ENCODE peak calls at places on chromosome 10, in five cellular contexts. One of them, this sample, is unnamed.

GRCh38 chr10:44177610-44178009 is 207.3 kb downstream of the CXCL12 start:
- DNase-seq in AG04450: no peak
- DNase-seq in HL-60: no peak
- DNase-seq in AG09309: no peak
- DNase-seq in left ventricle myocardium inferior: no peak
- DNase-seq in this sample: no peak

GRCh38 chr10:124049484-124049883 is 43.9 kb downstream of the CHST15 start:
- DNase-seq in AG04450: no peak
- DNase-seq in HL-60: no peak
- DNase-seq in AG09309: no peak
- DNase-seq in left ventricle myocardium inferior: no peak
- DNase-seq in this sample: no peak

GRCh38 chr10:101585841-101586240 is 2.2 kb downstream of the POLL start:
- DNase-seq in AG04450: no peak
- DNase-seq in HL-60: no peak
- DNase-seq in AG09309: no peak
- DNase-seq in left ventricle myocardium inferior: no peak
- DNase-seq in this sample: no peak

GRCh38 chr10:103852856-103853255 is 2.5 kb downstream of the SH3PXD2A start:
- DNase-seq in AG04450: no peak
- DNase-seq in HL-60: peak
- DNase-seq in AG09309: no peak
- DNase-seq in left ventricle myocardium inferior: no peak
- DNase-seq in this sample: no peak

GRCh38 chr10:43228783-43229207 is 38.1 kb downstream of the RASGEF1A start:
- DNase-seq in AG04450: no peak
- DNase-seq in HL-60: no peak
- DNase-seq in AG09309: no peak
- DNase-seq in left ventricle myocardium inferior: peak
- DNase-seq in this sample: no peak

GRCh38 chr10:126262971-126263370 is 125.3 kb downstream of the ADAM12 start:
- DNase-seq in AG04450: no peak
- DNase-seq in HL-60: no peak
- DNase-seq in AG09309: no peak
- DNase-seq in left ventricle myocardium inferior: no peak
- DNase-seq in this sample: no peak

GRCh38 chr10:112797221-112797620 is 152.8 kb upstream of the TCF7L2 start:
- DNase-seq in AG04450: no peak
- DNase-seq in HL-60: no peak
- DNase-seq in AG09309: no peak
- DNase-seq in left ventricle myocardium inferior: no peak
- DNase-seq in this sample: no peak

GRCh38 chr10:124745678-124746077 is 1.5 kb upstream of the FAM53B start:
- DNase-seq in AG04450: no peak
- DNase-seq in HL-60: peak
- DNase-seq in AG09309: no peak
- DNase-seq in left ventricle myocardium inferior: no peak
- DNase-seq in this sample: no peak

GRCh38 chr10:79595510-79595909 is 15.2 kb upstream of the SFTPA1 start:
- DNase-seq in AG04450: no peak
- DNase-seq in HL-60: no peak
- DNase-seq in AG09309: no peak
- DNase-seq in left ventricle myocardium inferior: no peak
- DNase-seq in this sample: no peak

GRCh38 chr10:106551501-106551900 is 613.0 kb downstream of the SORCS1 start:
- DNase-seq in AG04450: no peak
- DNase-seq in HL-60: no peak
- DNase-seq in AG09309: no peak
- DNase-seq in left ventricle myocardium inferior: no peak
- DNase-seq in this sample: no peak

GRCh38 chr10:7561216-7561893 is 105.4 kb downstream of the ITIH5 start:
- DNase-seq in AG04450: no peak
- DNase-seq in HL-60: no peak
- DNase-seq in AG09309: no peak
- DNase-seq in left ventricle myocardium inferior: peak
- DNase-seq in this sample: no peak

GRCh38 chr10:130756651-130757050 is 554.9 kb downstream of the TCERG1L start:
- DNase-seq in AG04450: no peak
- DNase-seq in HL-60: no peak
- DNase-seq in AG09309: no peak
- DNase-seq in left ventricle myocardium inferior: no peak
- DNase-seq in this sample: no peak

GRCh38 chr10:71657604-71658348 is 61.8 kb downstream of the C10orf105 start:
- DNase-seq in AG04450: no peak
- DNase-seq in HL-60: no peak
- DNase-seq in AG09309: no peak
- DNase-seq in left ventricle myocardium inferior: no peak
- DNase-seq in this sample: no peak

GRCh38 chr10:86356306-86356705 is 10.3 kb downstream of the GRID1 start:
- DNase-seq in AG04450: no peak
- DNase-seq in HL-60: no peak
- DNase-seq in AG09309: no peak
- DNase-seq in left ventricle myocardium inferior: no peak
- DNase-seq in this sample: no peak

GRCh38 chr10:43806851-43807640 is 158.4 kb upstream of the ZNF32 start:
- DNase-seq in AG04450: no peak
- DNase-seq in HL-60: no peak
- DNase-seq in AG09309: peak
- DNase-seq in left ventricle myocardium inferior: no peak
- DNase-seq in this sample: no peak

GRCh38 chr10:20892011-20892585 is 5.0 kb downstream of the NEBL start:
- DNase-seq in AG04450: no peak
- DNase-seq in HL-60: no peak
- DNase-seq in AG09309: no peak
- DNase-seq in left ventricle myocardium inferior: peak
- DNase-seq in this sample: no peak

GRCh38 chr10:24872049-24872789 is 80.2 kb downstream of the PRTFDC1 start:
- DNase-seq in AG04450: no peak
- DNase-seq in HL-60: no peak
- DNase-seq in AG09309: no peak
- DNase-seq in left ventricle myocardium inferior: no peak
- DNase-seq in this sample: no peak
- TF ChIP-seq CTCF in AG04450: no peak
- TF ChIP-seq CTCF in HL-60: no peak
- TF ChIP-seq CTCF in AG09309: no peak
- TF ChIP-seq CTCF in left ventricle myocardium inferior: no peak
- TF ChIP-seq CTCF in this sample: no peak

DNA sequence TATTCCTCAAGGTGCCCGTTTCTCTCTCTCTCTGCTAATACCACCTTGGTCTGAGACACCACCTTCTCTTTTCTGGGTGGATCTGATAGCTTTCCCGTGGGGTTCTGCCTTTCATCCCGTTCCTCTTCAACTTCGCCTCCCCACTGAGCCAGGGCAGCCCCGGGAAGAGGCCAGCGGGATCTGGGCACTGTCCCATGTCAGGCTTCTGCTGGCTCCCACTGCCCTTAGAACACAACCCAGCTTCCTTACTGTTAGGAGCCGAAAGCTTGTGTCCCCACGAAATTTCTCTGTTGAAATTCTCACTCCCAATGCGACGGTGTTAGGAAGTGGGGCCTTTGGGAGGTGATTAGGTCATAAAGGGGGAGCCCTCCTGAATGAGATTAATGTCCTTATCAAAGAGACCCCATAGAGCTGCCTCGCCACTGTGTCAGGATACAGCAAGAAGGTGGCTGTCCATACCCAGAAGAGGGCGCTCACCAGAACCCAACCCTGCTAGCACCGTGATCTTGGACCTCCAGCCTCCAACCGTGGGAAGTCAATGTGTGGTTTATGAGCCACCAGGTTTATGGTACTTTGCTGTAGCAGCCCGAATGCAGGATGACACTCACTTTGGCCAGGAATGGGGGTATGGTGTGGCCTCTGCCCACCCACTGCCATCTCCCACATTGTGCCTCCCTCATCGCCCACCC is 79.2 kb downstream of the CAMK1D start:
- DNase-seq in AG04450: no peak
- DNase-seq in HL-60: no peak
- DNase-seq in AG09309: no peak
- DNase-seq in left ventricle myocardium inferior: no peak
- DNase-seq in this sample: no peak
- TF ChIP-seq CTCF in AG04450: no peak
- TF ChIP-seq CTCF in HL-60: no peak
- TF ChIP-seq CTCF in AG09309: no peak
- TF ChIP-seq CTCF in left ventricle myocardium inferior: no peak
- TF ChIP-seq CTCF in this sample: peak

GRCh38 chr10:55283041-55283440 is 482.0 kb upstream of the PCDH15 start:
- DNase-seq in AG04450: no peak
- DNase-seq in HL-60: no peak
- DNase-seq in AG09309: no peak
- DNase-seq in left ventricle myocardium inferior: no peak
- DNase-seq in this sample: no peak

GRCh38 chr10:55287346-55287745 is 486.3 kb upstream of the PCDH15 start:
- DNase-seq in AG04450: no peak
- DNase-seq in HL-60: no peak
- DNase-seq in AG09309: no peak
- DNase-seq in left ventricle myocardium inferior: no peak
- DNase-seq in this sample: no peak
- TF ChIP-seq CTCF in AG04450: no peak
- TF ChIP-seq CTCF in HL-60: no peak
- TF ChIP-seq CTCF in AG09309: no peak
- TF ChIP-seq CTCF in left ventricle myocardium inferior: peak
- TF ChIP-seq CTCF in this sample: no peak

GRCh38 chr10:122567056-122567660 is 6.6 kb downstream of the DMBT1 start:
- DNase-seq in AG04450: no peak
- DNase-seq in HL-60: no peak
- DNase-seq in AG09309: no peak
- DNase-seq in left ventricle myocardium inferior: no peak
- DNase-seq in this sample: peak
- TF ChIP-seq CTCF in AG04450: peak
- TF ChIP-seq CTCF in HL-60: peak
- TF ChIP-seq CTCF in AG09309: peak
- TF ChIP-seq CTCF in left ventricle myocardium inferior: peak
- TF ChIP-seq CTCF in this sample: peak

DNA sequence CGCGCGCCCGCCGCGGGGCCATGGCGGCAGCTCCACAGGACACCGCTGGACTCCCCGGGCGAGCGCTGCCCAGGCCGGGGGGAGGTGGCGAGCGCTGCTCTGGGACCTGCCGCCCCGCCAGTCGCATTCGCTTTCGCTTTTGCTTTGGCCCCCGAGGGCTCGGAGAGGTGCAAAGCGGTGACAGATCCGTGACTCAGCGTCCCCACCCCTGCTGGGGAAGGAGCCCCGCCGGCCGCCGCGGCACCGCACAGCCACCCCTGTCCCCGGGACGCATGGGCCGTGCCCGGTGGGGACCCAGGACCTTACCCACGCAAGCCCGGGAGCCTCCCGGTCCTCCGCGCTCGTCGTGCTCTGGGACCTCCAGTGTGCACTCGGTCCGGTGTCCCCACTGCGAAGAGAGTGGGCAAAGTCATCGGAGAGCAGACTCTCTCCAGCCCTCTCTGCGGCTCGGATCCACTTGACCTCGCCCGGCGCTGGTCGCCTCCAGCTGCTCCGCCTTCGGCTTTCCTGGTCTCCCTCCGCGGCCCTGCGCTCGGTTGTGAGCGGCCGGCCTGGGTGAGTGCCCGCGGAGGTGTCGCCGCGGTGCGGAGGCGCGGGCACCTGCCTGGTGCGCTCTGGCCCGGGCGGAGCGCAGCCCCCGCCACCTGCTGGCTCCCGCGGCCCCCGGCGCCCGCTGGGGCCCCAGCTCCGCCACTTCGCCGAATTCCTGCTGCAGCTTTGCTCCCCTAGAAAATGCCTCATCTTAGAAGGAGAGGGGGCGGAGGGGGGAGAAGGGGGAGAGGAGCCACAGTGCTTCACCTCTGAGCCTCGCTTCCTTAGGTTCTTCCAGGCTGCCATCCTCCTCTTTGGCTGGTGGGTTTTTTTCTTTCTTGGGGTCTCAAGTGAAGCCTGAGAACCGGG is at the start of gene IL15RA:
- DNase-seq in AG04450: no peak
- DNase-seq in HL-60: peak
- DNase-seq in AG09309: no peak
- DNase-seq in left ventricle myocardium inferior: peak
- DNase-seq in this sample: peak
- TF ChIP-seq CTCF in AG04450: no peak
- TF ChIP-seq CTCF in HL-60: no peak
- TF ChIP-seq CTCF in AG09309: no peak
- TF ChIP-seq CTCF in left ventricle myocardium inferior: peak
- TF ChIP-seq CTCF in this sample: peak

GRCh38 chr10:119207367-119207668 is at the start of gene GRK5:
- DNase-seq in AG04450: peak
- DNase-seq in HL-60: peak
- DNase-seq in AG09309: peak
- DNase-seq in left ventricle myocardium inferior: peak
- DNase-seq in this sample: peak
- TF ChIP-seq CTCF in AG04450: no peak
- TF ChIP-seq CTCF in HL-60: no peak
- TF ChIP-seq CTCF in AG09309: no peak
- TF ChIP-seq CTCF in left ventricle myocardium inferior: no peak
- TF ChIP-seq CTCF in this sample: no peak